ENCODE peak calls at places on chromosomes 3 and 15, in four cellular contexts. One of them, this sample, is unnamed.
A peak's percentile ranks its signal among the peaks of the same experiment; 100 is the strongest.

GRCh38 chr15:33720952-33721351 is 247.3 kb upstream of the CHRM5 start:
- DNase-seq in K562: no peak
- DNase-seq in HepG2: no peak
- DNase-seq in GM12878: no peak
- DNase-seq in this sample: no peak

GRCh38 chr3:11350374-11350773 is 78.2 kb downstream of the ATG7 start:
- DNase-seq in K562: no peak
- DNase-seq in HepG2: no peak
- DNase-seq in GM12878: no peak
- DNase-seq in this sample: no peak

GRCh38 chr3:60434945-60435344 is 816.3 kb downstream of the FHIT start:
- DNase-seq in K562: no peak
- DNase-seq in HepG2: no peak
- DNase-seq in GM12878: no peak
- DNase-seq in this sample: no peak

GRCh38 chr15:70258369-70259029 is 160.8 kb upstream of the TLE3 start:
- DNase-seq in K562: no peak
- DNase-seq in HepG2: no peak
- DNase-seq in GM12878: no peak
- DNase-seq in this sample: no peak

GRCh38 chr3:138950701-138951100 is 3.7 kb downstream of the FOXL2NB start:
- DNase-seq in K562: no peak
- DNase-seq in HepG2: no peak
- DNase-seq in GM12878: no peak
- DNase-seq in this sample: no peak

GRCh38 chr3:185733980-185734724 is 90.7 kb downstream of the IGF2BP2 start:
- DNase-seq in K562: peak; percentile 64
- DNase-seq in HepG2: peak; percentile 63
- DNase-seq in GM12878: no peak
- DNase-seq in this sample: peak; percentile 61

GRCh38 chr3:12994607-12995388 is 78.4 kb downstream of the IQSEC1 start:
- DNase-seq in K562: peak; percentile 96
- DNase-seq in HepG2: peak; percentile 70
- DNase-seq in GM12878: no peak
- DNase-seq in this sample: peak; percentile 94

GRCh38 chr15:71125831-71126453 is 10.7 kb downstream of the THSD4 start:
- DNase-seq in K562: peak; percentile 21
- DNase-seq in HepG2: peak; percentile 16
- DNase-seq in GM12878: no peak
- DNase-seq in this sample: peak; percentile 53

GRCh38 chr3:103218793-103219192 is 784.0 kb downstream of the ZPLD1 start:
- DNase-seq in K562: no peak
- DNase-seq in HepG2: no peak
- DNase-seq in GM12878: no peak
- DNase-seq in this sample: no peak

GRCh38 chr15:34886134-34886533 is 83.4 kb downstream of the AQR start:
- DNase-seq in K562: no peak
- DNase-seq in HepG2: no peak
- DNase-seq in GM12878: no peak
- DNase-seq in this sample: no peak

GRCh38 chr3:147139341-147139740 is 267.0 kb downstream of the ZIC4 start:
- DNase-seq in K562: no peak
- DNase-seq in HepG2: no peak
- DNase-seq in GM12878: no peak
- DNase-seq in this sample: no peak

GRCh38 chr3:146152841-146153240 is 8.1 kb downstream of the PLOD2 start:
- DNase-seq in K562: no peak
- DNase-seq in HepG2: peak; percentile 67
- DNase-seq in GM12878: no peak
- DNase-seq in this sample: no peak

GRCh38 chr3:52056521-52056967 is at the start of gene DUSP7:
- DNase-seq in K562: peak; percentile 70
- DNase-seq in HepG2: no peak
- DNase-seq in GM12878: no peak
- DNase-seq in this sample: peak; percentile 71

GRCh38 chr3:122619040-122619439 is 41.6 kb downstream of the PARP15 start:
- DNase-seq in K562: no peak
- DNase-seq in HepG2: no peak
- DNase-seq in GM12878: peak; percentile 36
- DNase-seq in this sample: no peak

GRCh38 chr15:96264801-96265515 is 65.5 kb upstream of the NR2F2 start:
- DNase-seq in K562: peak; percentile 36
- DNase-seq in HepG2: peak; percentile 94
- DNase-seq in GM12878: no peak
- DNase-seq in this sample: peak; percentile 37

GRCh38 chr3:134754768-134755559 is 40.1 kb upstream of the EPHB1 start:
- DNase-seq in K562: peak; percentile 54
- DNase-seq in HepG2: peak; percentile 29
- DNase-seq in GM12878: no peak
- DNase-seq in this sample: peak; percentile 74

GRCh38 chr15:32651229-32651837 is 9.8 kb downstream of the SCG5 start:
- DNase-seq in K562: peak; percentile 74
- DNase-seq in HepG2: peak; percentile 48
- DNase-seq in GM12878: no peak
- DNase-seq in this sample: peak; percentile 48

GRCh38 chr3:142481196-142481595 is 33.4 kb upstream of the XRN1 start:
- DNase-seq in K562: no peak
- DNase-seq in HepG2: no peak
- DNase-seq in GM12878: no peak
- DNase-seq in this sample: no peak

GRCh38 chr3:52119056-52119455 is 35.2 kb downstream of the POC1A start:
- DNase-seq in K562: peak; percentile 22
- DNase-seq in HepG2: no peak
- DNase-seq in GM12878: no peak
- DNase-seq in this sample: peak; percentile 20

GRCh38 chr3:37287776-37288175 is 113.4 kb upstream of the LRRFIP2 start:
- DNase-seq in K562: no peak
- DNase-seq in HepG2: no peak
- DNase-seq in GM12878: no peak
- DNase-seq in this sample: no peak

GRCh38 chr15:28098360-28098765 is 752 bp downstream of the OCA2 start:
- DNase-seq in K562: no peak
- DNase-seq in HepG2: no peak
- DNase-seq in GM12878: no peak
- DNase-seq in this sample: no peak

GRCh38 chr3:173622156-173622555 is 224.6 kb downstream of the NLGN1 start:
- DNase-seq in K562: no peak
- DNase-seq in HepG2: no peak
- DNase-seq in GM12878: no peak
- DNase-seq in this sample: no peak

GRCh38 chr3:174219738-174220137 is 639.4 kb upstream of the NAALADL2 start:
- DNase-seq in K562: no peak
- DNase-seq in HepG2: no peak
- DNase-seq in GM12878: no peak
- DNase-seq in this sample: no peak

GRCh38 chr3:109973733-109974132 is 636.4 kb upstream of the DPPA4 start:
- DNase-seq in K562: no peak
- DNase-seq in HepG2: no peak
- DNase-seq in GM12878: no peak
- DNase-seq in this sample: no peak

GRCh38 chr15:74519311-74519710 is 21.7 kb upstream of the ARID3B start:
- DNase-seq in K562: no peak
- DNase-seq in HepG2: no peak
- DNase-seq in GM12878: no peak
- DNase-seq in this sample: no peak
- TF ChIP-seq TARDBP in K562: no peak
- TF ChIP-seq TARDBP in HepG2: no peak
- TF ChIP-seq TARDBP in GM12878: no peak
- TF ChIP-seq TARDBP in this sample: no peak

GRCh38 chr3:126954141-126954845 is 28.6 kb upstream of the PLXNA1 start:
- DNase-seq in K562: no peak
- DNase-seq in HepG2: no peak
- DNase-seq in GM12878: no peak
- DNase-seq in this sample: no peak
- TF ChIP-seq BHLHE40 in K562: no peak
- TF ChIP-seq BHLHE40 in HepG2: no peak
- TF ChIP-seq BHLHE40 in GM12878: no peak
- TF ChIP-seq BHLHE40 in this sample: no peak

GRCh38 chr15:90794538-90794937 is 73.8 kb upstream of the FURIN start:
- DNase-seq in K562: no peak
- DNase-seq in HepG2: no peak
- DNase-seq in GM12878: no peak
- DNase-seq in this sample: no peak
- TF ChIP-seq TARDBP in K562: no peak
- TF ChIP-seq TARDBP in HepG2: no peak
- TF ChIP-seq TARDBP in GM12878: no peak
- TF ChIP-seq TARDBP in this sample: no peak

GRCh38 chr15:92637621-92638020 is 18.0 kb downstream of the FAM174B start:
- DNase-seq in K562: no peak
- DNase-seq in HepG2: no peak
- DNase-seq in GM12878: no peak
- DNase-seq in this sample: no peak
- TF ChIP-seq BHLHE40 in K562: no peak
- TF ChIP-seq BHLHE40 in HepG2: no peak
- TF ChIP-seq BHLHE40 in GM12878: no peak
- TF ChIP-seq BHLHE40 in this sample: no peak